ENCODE peak calls at places on chromosome 13, in seven cellular contexts. A, X, C, E, Y, J and U are unnamed samples.

GRCh38 chr13:109859216-109859835 is 72.9 kb upstream of the IRS2 start:
- DNase-seq in A (no peak), X (no peak), C (no peak), E (no peak), Y (no peak), J (no peak), U (no peak)

GRCh38 chr13:76336889-76337844 is 549.0 kb downstream of the KCTD12 start:
- DNase-seq in A (no peak), X (no peak), C (no peak), E (no peak), Y (no peak), J (no peak), U (no peak)

GRCh38 chr13:90951663-90952062 is 395.8 kb upstream of the MIR17HG start:
- DNase-seq in A (no peak), X (no peak), C (no peak), E (no peak), Y (no peak), J (no peak), U (no peak)

GRCh38 chr13:52669677-52670076 is 17.0 kb downstream of the SUGT1 start:
- DNase-seq in A (no peak), X (no peak), C (no peak), E (no peak), Y (no peak), J (no peak), U (no peak)

GRCh38 chr13:91482427-91482826 is 84.0 kb downstream of the GPC5 start:
- DNase-seq in A (no peak), X (no peak), C (no peak), E (peak; percentile 2), Y (no peak), J (no peak), U (no peak)

GRCh38 chr13:80338781-80339577 is 1.9 kb downstream of the SPRY2 start:
- DNase-seq in A (no peak), X (peak; percentile 36), C (peak; percentile 23), E (peak; percentile 77), Y (no peak), J (no peak), U (no peak)

GRCh38 chr13:29547135-29547534 is 48.4 kb downstream of the SLC7A1 start:
- DNase-seq in A (no peak), X (no peak), C (no peak), E (no peak), Y (no peak), J (no peak), U (no peak)

GRCh38 chr13:102317593-102317992 is 84.3 kb downstream of the FGF14 start:
- DNase-seq in A (no peak), X (no peak), C (no peak), E (peak; percentile 68), Y (no peak), J (no peak), U (no peak)

GRCh38 chr13:73870970-73871935 is 263.0 kb downstream of the KLF12 start:
- DNase-seq in A (no peak), X (no peak), C (no peak), E (no peak), Y (no peak), J (no peak), U (no peak)

GRCh38 chr13:30696278-30697176 is 38.8 kb upstream of the ALOX5AP start:
- DNase-seq in A (no peak), X (no peak), C (no peak), E (no peak), Y (no peak), J (no peak), U (no peak)

GRCh38 chr13:31111136-31111535 is 50.6 kb downstream of the HSPH1 start:
- DNase-seq in A (no peak), X (no peak), C (no peak), E (no peak), Y (no peak), J (no peak), U (no peak)

GRCh38 chr13:41842029-41842428 is 118.9 kb downstream of the VWA8 start:
- DNase-seq in A (no peak), X (no peak), C (no peak), E (no peak), Y (no peak), J (no peak), U (no peak)

GRCh38 chr13:68176486-68176885 is 946.4 kb upstream of the PCDH9 start:
- DNase-seq in A (no peak), X (no peak), C (no peak), E (no peak), Y (no peak), J (no peak), U (no peak)

GRCh38 chr13:19845758-19846157 is 17.7 kb downstream of the ZMYM5 start:
- DNase-seq in A (no peak), X (peak; percentile 41), C (peak; percentile 57), E (peak; percentile 32), Y (no peak), J (no peak), U (no peak)

GRCh38 chr13:79079351-79079839 is 326.7 kb downstream of the RBM26 start:
- DNase-seq in A (no peak), X (no peak), C (no peak), E (no peak), Y (no peak), J (no peak), U (no peak)

GRCh38 chr13:109955598-109955997 is 169.2 kb upstream of the IRS2 start:
- DNase-seq in A (no peak), X (no peak), C (peak; percentile 3), E (no peak), Y (no peak), J (no peak), U (no peak)

GRCh38 chr13:45384474-45385174 is 33.5 kb downstream of the SLC25A30 start:
- DNase-seq in A (no peak), X (no peak), C (no peak), E (no peak), Y (no peak), J (no peak), U (no peak)

GRCh38 chr13:75830842-75831241 is 194.7 kb downstream of the LMO7 start:
- DNase-seq in A (no peak), X (no peak), C (no peak), E (no peak), Y (no peak), J (no peak), U (no peak)

GRCh38 chr13:36069881-36070366 is 61.3 kb downstream of the DCLK1 start:
- DNase-seq in A (no peak), X (no peak), C (no peak), E (no peak), Y (no peak), J (no peak), U (no peak)

GRCh38 chr13:21638319-21639282 is 32.3 kb upstream of the FGF9 start:
- DNase-seq in A (no peak), X (peak; percentile 14), C (no peak), E (peak; percentile 29), Y (no peak), J (no peak), U (no peak)
- TF ChIP-seq TAF1 in A (no peak), X (no peak), C (no peak), E (no peak), Y (no peak), J (no peak), U (no peak)

DNA sequence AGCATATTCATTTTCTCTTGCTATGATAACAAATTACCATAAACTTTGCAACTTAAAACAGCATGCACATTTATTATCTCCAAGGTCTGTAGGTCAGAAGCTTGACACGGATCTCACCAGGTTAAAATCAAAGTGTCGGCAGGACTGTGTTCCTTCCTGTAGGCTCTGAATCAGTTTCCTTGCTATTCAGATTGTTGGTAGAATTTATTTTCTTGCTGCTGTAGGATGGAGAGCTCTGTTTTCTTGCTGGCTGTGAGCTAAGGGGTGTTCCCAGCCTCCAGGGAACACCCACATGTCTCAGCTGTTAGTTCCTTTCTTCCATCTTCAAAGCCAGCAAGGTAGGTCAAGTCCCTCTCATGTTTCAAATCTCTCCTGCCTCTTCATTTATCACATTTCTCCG is 665.9 kb downstream of the DIAPH3 start:
- DNase-seq in A (no peak), X (no peak), C (no peak), E (no peak), Y (no peak), J (no peak), U (no peak)
- TF ChIP-seq TAF1 in A (no peak), X (no peak), C (no peak), E (no peak), Y (no peak), J (no peak), U (no peak)

DNA sequence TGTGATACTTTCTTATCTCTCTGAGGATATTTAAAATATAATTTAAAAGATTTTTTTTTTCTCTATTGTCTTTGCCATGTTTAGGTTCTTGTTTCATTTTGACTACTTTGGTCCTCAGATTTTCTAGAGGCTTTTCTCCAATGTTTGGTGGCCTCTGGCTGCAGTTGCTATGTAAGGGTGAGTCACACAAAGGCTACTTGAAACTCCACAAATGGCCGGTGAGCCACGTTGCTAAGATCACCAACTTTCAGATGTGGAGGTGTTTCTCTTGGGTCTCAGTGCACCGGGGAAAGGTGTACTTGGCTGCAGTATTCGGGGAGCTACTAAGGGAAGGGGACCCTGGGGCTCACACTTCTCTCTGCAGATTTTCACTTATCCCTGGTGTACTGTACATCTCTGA is 248.1 kb downstream of the HS6ST3 start:
- DNase-seq in A (no peak), X (no peak), C (no peak), E (no peak), Y (no peak), J (no peak), U (no peak)
- TF ChIP-seq TAF1 in A (no peak), X (no peak), C (no peak), E (no peak), Y (no peak), J (no peak), U (no peak)

GRCh38 chr13:98032168-98032567 is 78.7 kb downstream of the IPO5 start:
- DNase-seq in A (no peak), X (no peak), C (no peak), E (no peak), Y (no peak), J (no peak), U (no peak)

GRCh38 chr13:98039261-98039660 is 85.8 kb downstream of the IPO5 start:
- DNase-seq in A (no peak), X (no peak), C (no peak), E (no peak), Y (no peak), J (no peak), U (no peak)

GRCh38 chr13:98035373-98035772 is 81.9 kb downstream of the IPO5 start:
- DNase-seq in A (no peak), X (no peak), C (no peak), E (no peak), Y (no peak), J (no peak), U (no peak)

DNA sequence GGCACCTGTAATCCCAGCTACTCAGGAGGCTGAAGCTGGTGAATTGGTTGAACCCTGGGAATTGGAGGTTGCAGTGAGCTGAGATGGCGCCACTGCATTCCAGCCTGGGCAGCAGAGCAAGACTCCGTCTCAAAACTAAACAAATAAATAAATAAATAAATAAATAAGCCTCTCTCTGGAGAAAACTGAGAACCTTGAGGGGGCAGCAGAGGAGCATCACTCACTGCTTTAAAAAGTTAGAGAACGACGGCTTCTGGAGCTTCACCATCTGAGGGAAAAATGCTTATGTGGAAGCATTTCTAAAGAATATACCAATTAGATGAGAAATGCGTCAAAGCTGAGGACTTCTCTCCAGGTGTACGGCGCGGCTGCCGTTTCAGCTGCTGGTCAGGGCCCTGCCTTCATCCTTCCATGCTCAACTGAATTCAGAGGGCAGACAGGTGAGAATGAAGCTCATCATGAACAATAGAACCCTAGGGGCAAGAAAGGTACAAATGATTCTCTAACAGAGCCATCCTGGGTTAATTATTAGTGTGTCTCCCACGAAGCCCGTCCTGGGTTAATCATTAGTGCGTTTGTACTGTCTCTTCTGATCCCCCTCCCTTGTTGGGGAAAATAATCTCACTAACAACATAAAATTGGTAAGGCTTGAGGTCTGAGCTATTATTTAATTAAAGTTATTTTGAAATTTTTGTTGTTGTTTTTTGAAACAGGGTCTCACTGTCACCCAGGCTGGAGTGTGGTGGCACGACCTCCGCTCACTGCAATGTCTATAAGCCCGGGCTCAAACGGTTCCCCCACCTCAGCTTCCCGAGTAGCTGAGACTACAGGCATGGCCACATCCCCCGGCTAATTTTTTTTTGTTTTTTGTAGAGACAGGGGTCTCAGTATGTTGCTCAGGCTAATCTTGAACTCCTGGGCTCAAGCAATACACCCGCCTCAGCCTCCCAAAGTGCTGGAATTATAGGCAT is 80.1 kb downstream of the IPO5 start:
- DNase-seq in A (no peak), X (no peak), C (peak; percentile 85), E (peak; percentile 39), Y (no peak), J (no peak), U (no peak)
- TF ChIP-seq TAF1 in A (no peak), X (no peak), C (no peak), E (no peak), Y (no peak), J (no peak), U (no peak)